ENCODE peak calls at places on chromosomes 12 and 14, in seven cellular contexts. N is tibial artery, Q is astrocyte, V is H1, F is body of pancreas, W is HepG2, J is aorta. K is an unnamed sample. For H3K4me1, the result is how much of the 10 kb centered on the place peaks cover.

GRCh38 chr12:79764641-79765040 is 73.9 kb upstream of the PAWR start:
- DNase-seq in N (no peak), Q (peak), V (no peak), F (no peak), W (no peak), J (no peak), K (no peak)

GRCh38 chr14:75301666-75302325 is 23.2 kb downstream of the FOS start:
- DNase-seq in N (peak), Q (no peak), V (no peak), F (peak), W (no peak), J (peak), K (no peak)

GRCh38 chr12:44000309-44000952 is 164.6 kb downstream of the TMEM117 start:
- DNase-seq in N (no peak), Q (peak), V (peak), F (peak), W (peak), J (no peak), K (no peak)

GRCh38 chr14:54221971-54222370 is 174.8 kb upstream of the CDKN3 start:
- DNase-seq in N (no peak), Q (no peak), V (no peak), F (no peak), W (no peak), J (no peak), K (no peak)

GRCh38 chr12:34406228-34406995 is 384.1 kb downstream of the ALG10 start:
- DNase-seq in N (peak), Q (no peak), V (no peak), F (peak), W (no peak), J (peak), K (peak)

GRCh38 chr12:107564946-107565345 is 120.7 kb upstream of the PWP1 start:
- DNase-seq in N (no peak), Q (no peak), V (no peak), F (no peak), W (peak), J (no peak), K (no peak)

GRCh38 chr12:122412851-122413433 is 9.5 kb downstream of the CLIP1 start:
- DNase-seq in N (no peak), Q (no peak), V (no peak), F (no peak), W (no peak), J (no peak), K (no peak)

GRCh38 chr12:28088566-28089277 is 101.5 kb upstream of the CCDC91 start:
- DNase-seq in N (no peak), Q (no peak), V (no peak), F (no peak), W (no peak), J (no peak), K (no peak)

GRCh38 chr12:47750229-47750798 is 8.4 kb downstream of the RAPGEF3 start:
- DNase-seq in N (no peak), Q (no peak), V (no peak), F (no peak), W (no peak), J (no peak), K (no peak)

GRCh38 chr14:90452366-90452765 is 55.5 kb downstream of the CALM1 start:
- DNase-seq in N (no peak), Q (no peak), V (no peak), F (no peak), W (no peak), J (no peak), K (no peak)

GRCh38 chr14:87161502-87161901 is 831.5 kb downstream of the GALC start:
- DNase-seq in N (no peak), Q (no peak), V (no peak), F (peak), W (no peak), J (no peak), K (no peak)

GRCh38 chr12:98470469-98471082 is 44.8 kb upstream of the TMPO start:
- DNase-seq in N (no peak), Q (no peak), V (no peak), F (no peak), W (no peak), J (no peak), K (no peak)

GRCh38 chr12:54135621-54136027 is 53.2 kb downstream of the SMUG1 start:
- DNase-seq in N (no peak), Q (no peak), V (no peak), F (no peak), W (peak), J (peak), K (no peak)

GRCh38 chr14:97253756-97254155 is 456.6 kb downstream of the VRK1 start:
- DNase-seq in N (no peak), Q (no peak), V (no peak), F (no peak), W (no peak), J (no peak), K (no peak)
- H3K27ac ChIP-seq in N (no peak), Q (no peak), V (no peak), F (no peak), W (no peak), J (no peak), K (no peak)

GRCh38 chr12:121288941-121289340 is 7.6 kb downstream of the CAMKK2 start:
- DNase-seq in N (no peak), Q (no peak), V (no peak), F (no peak), W (no peak), J (no peak), K (peak)
- H3K4me1 ChIP-seq in N (under half), Q (under half), V (under half), F (under half), W (under half), J (under half), K (under half)

GRCh38 chr12:575129-575502 is 88.1 kb downstream of the NINJ2 start:
- DNase-seq in N (peak), Q (no peak), V (no peak), F (no peak), W (no peak), J (peak), K (no peak)

GRCh38 chr12:578743-579449 is 84.3 kb downstream of the NINJ2 start:
- DNase-seq in N (no peak), Q (peak), V (no peak), F (peak), W (no peak), J (no peak), K (no peak)

GRCh38 chr12:574475-575128 is 88.6 kb downstream of the NINJ2 start:
- DNase-seq in N (peak), Q (peak), V (no peak), F (no peak), W (peak), J (peak), K (no peak)

GRCh38 chr12:575948-576612 is 87.2 kb downstream of the NINJ2 start:
- DNase-seq in N (peak), Q (no peak), V (no peak), F (peak), W (peak), J (peak), K (peak)

GRCh38 chr12:576613-577110 is 86.6 kb downstream of the NINJ2 start:
- DNase-seq in N (peak), Q (no peak), V (no peak), F (no peak), W (no peak), J (peak), K (peak)
- H3K27ac ChIP-seq in N (peak), Q (no peak), V (no peak), F (peak), W (peak), J (peak), K (peak)

DNA sequence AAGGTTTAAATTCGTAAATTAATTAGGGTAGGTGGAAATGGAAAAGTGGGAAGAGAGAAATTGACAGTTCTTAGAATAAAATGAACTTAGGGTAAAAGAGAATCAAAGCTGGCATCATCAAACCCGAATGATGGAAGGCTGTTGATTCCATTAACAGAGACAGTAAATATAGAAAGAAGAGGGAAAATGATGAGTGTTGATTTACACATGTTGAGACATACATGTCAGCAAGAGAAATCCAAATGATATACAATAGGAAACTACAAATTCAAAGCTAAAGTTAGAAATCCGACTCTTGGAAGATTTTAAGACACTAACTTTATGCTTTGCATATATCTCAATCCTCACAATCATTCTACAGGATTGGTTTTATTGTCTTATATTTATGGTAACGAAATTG is 30.3 kb downstream of the LIMA1 start:
- DNase-seq in N (no peak), Q (no peak), V (no peak), F (no peak), W (no peak), J (no peak), K (no peak)
- H3K4me1 ChIP-seq in N (under half), Q (under half), V (under half), F (under half), W (half or more), J (under half), K (under half)

K was measured in heart right ventricle.